ENCODE peak calls at places on chromosomes 13 and 19, in nine cellular contexts. R, W, H, P, T, Y, K, O and Z are unnamed samples.

GRCh38 chr13:70960841-70961443 is 852.7 kb upstream of the KLHL1 start:
- DNase-seq in P (peak; percentile 35), O (peak; percentile 44), H (no peak), W (no peak), Y (peak; percentile 8), T (no peak), K (peak; percentile 42), R (no peak), Z (no peak)

GRCh38 chr19:54160182-54160811 is 776 bp upstream of the LENG1 start:
- DNase-seq in Y (peak; percentile 34), P (no peak), W (no peak), H (no peak), K (no peak), O (peak; percentile 26), R (no peak), T (no peak), Z (peak; percentile 65)

GRCh38 chr19:36030264-36031148 is 2.2 kb downstream of the CLIP3 start:
- DNase-seq in T (no peak), Y (no peak), O (no peak), P (no peak), H (no peak), R (no peak), K (no peak), W (no peak), Z (peak; percentile 34)

GRCh38 chr19:21322528-21322927 is 6.7 kb downstream of the ZNF708 start:
- DNase-seq in T (no peak), Y (no peak), H (peak; percentile 74), P (no peak), R (no peak), W (no peak), K (no peak), O (no peak), Z (no peak)

GRCh38 chr19:5627395-5627904 is 4.6 kb downstream of the SAFB start:
- DNase-seq in O (peak; percentile 44), H (no peak), Y (no peak), R (no peak), T (peak; percentile 47), P (no peak), W (no peak), K (peak; percentile 73), Z (peak; percentile 94)

GRCh38 chr19:38551450-38551813 is 66.3 kb downstream of the MAP4K1 start:
- DNase-seq in P (no peak), R (no peak), Y (no peak), H (no peak), O (no peak), W (no peak), T (no peak), K (no peak), Z (no peak)

GRCh38 chr13:94325660-94326059 is 153.8 kb downstream of the DCT start:
- DNase-seq in P (no peak), O (no peak), W (no peak), T (no peak), K (no peak), Y (no peak), R (no peak), H (no peak), Z (no peak)

GRCh38 chr13:31208554-31209122 is 8.9 kb downstream of the B3GLCT start:
- DNase-seq in P (no peak), H (no peak), K (no peak), O (no peak), Y (no peak), T (no peak), R (no peak), W (no peak), Z (peak; percentile 49)

GRCh38 chr19:5018224-5019015 is 49.5 kb downstream of the KDM4B start:
- DNase-seq in T (no peak), H (no peak), R (no peak), W (no peak), K (no peak), O (no peak), P (peak; percentile 39), Y (no peak), Z (no peak)

GRCh38 chr13:33676700-33677048 is 141.3 kb upstream of the RFC3 start:
- DNase-seq in R (no peak), Y (no peak), K (no peak), O (peak; percentile 52), P (peak; percentile 30), W (no peak), H (no peak), T (peak; percentile 76), Z (peak; percentile 89)

GRCh38 chr13:47798906-47799305 is 202.2 kb downstream of the SUCLA2 start:
- DNase-seq in K (no peak), P (no peak), O (peak; percentile 12), Y (no peak), R (no peak), T (no peak), W (no peak), H (no peak), Z (peak; percentile 32)

GRCh38 chr19:31421856-31422255 is 72.6 kb upstream of the TSHZ3 start:
- DNase-seq in K (no peak), P (no peak), O (no peak), T (no peak), W (no peak), Y (no peak), H (no peak), R (no peak), Z (no peak)

GRCh38 chr13:110436786-110437370 is 124.6 kb downstream of the RAB20 start:
- DNase-seq in H (no peak), K (no peak), Y (no peak), R (no peak), W (no peak), T (no peak), O (no peak), P (no peak), Z (no peak)

GRCh38 chr13:47680752-47681151 is 320.3 kb downstream of the SUCLA2 start:
- DNase-seq in Y (no peak), P (no peak), K (no peak), T (no peak), R (no peak), W (no peak), O (no peak), H (no peak), Z (no peak)

GRCh38 chr19:3145909-3146676 is 10.3 kb downstream of the GNA15 start:
- DNase-seq in P (no peak), W (no peak), R (no peak), H (no peak), O (no peak), T (peak; percentile 59), Y (no peak), K (no peak), Z (no peak)

GRCh38 chr13:108964601-108965000 is 335.2 kb downstream of the MYO16 start:
- DNase-seq in O (no peak), H (no peak), T (no peak), P (no peak), Y (no peak), R (no peak), K (no peak), W (no peak), Z (no peak)

GRCh38 chr13:32515246-32515645 is 23.3 kb downstream of the N4BP2L2 start:
- DNase-seq in O (no peak), K (no peak), P (no peak), W (no peak), R (no peak), Y (no peak), H (no peak), T (no peak), Z (no peak)

GRCh38 chr19:54173951-54174817 is 1.2 kb upstream of the TMC4 start:
- DNase-seq in K (no peak), O (no peak), R (no peak), H (no peak), T (no peak), P (no peak), Y (no peak), W (no peak), Z (no peak)

GRCh38 chr13:67119481-67119883 is 110.7 kb downstream of the PCDH9 start:
- DNase-seq in K (no peak), W (no peak), H (no peak), Y (no peak), P (peak; percentile 75), R (no peak), T (no peak), O (no peak), Z (no peak)

GRCh38 chr13:57030671-57031070 is 110.0 kb upstream of the PRR20A start:
- DNase-seq in O (peak; percentile 1), Y (no peak), H (no peak), P (no peak), W (no peak), R (no peak), T (no peak), K (no peak), Z (peak; percentile 6)

GRCh38 chr13:92589955-92590354 is 636.7 kb upstream of the GPC6 start:
- DNase-seq in W (no peak), P (no peak), R (no peak), K (no peak), O (no peak), Y (no peak), H (no peak), T (no peak), Z (no peak)

GRCh38 chr19:11587302-11587972 is 9.8 kb upstream of the ZNF627 start:
- DNase-seq in W (peak; percentile 46), P (peak; percentile 50), Y (peak; percentile 73), H (peak; percentile 65), O (peak; percentile 89), T (peak; percentile 56), K (peak; percentile 88), R (peak; percentile 73), Z (peak; percentile 80)

GRCh38 chr13:97325738-97326137 is 103.6 kb downstream of the MBNL2 start:
- DNase-seq in O (no peak), H (no peak), Y (no peak), P (no peak), T (no peak), K (no peak), R (no peak), W (no peak), Z (no peak)

GRCh38 chr13:30872685-30873443 is 33.2 kb upstream of the MEDAG start:
- DNase-seq in K (no peak), T (no peak), O (peak; percentile 30), P (peak; percentile 64), Y (no peak), H (no peak), W (no peak), R (no peak), Z (no peak)

GRCh38 chr13:114004416-114005205 is 30.7 kb upstream of the C13orf46 start:
- DNase-seq in H (no peak), Y (no peak), W (no peak), T (no peak), K (no peak), R (no peak), P (no peak), O (no peak), Z (no peak)

GRCh38 chr19:5220361-5220760 is 120.3 kb downstream of the PTPRS start:
- DNase-seq in O (no peak), K (no peak), W (no peak), H (no peak), T (no peak), Y (no peak), P (no peak), R (no peak), Z (no peak)

GRCh38 chr19:11767633-11768133 is 883 bp downstream of the ZNF441 start:
- DNase-seq in H (peak; percentile 47), R (peak; percentile 8), P (no peak), K (no peak), W (peak; percentile 1), O (peak; percentile 5), Y (peak; percentile 14), T (no peak), Z (no peak)

GRCh38 chr19:46503848-46504453 is 8.3 kb upstream of the PNMA8B start:
- DNase-seq in T (no peak), O (no peak), W (no peak), P (no peak), Y (no peak), K (peak; percentile 11), R (no peak), H (no peak), Z (no peak)

GRCh38 chr19:56132316-56132822 is 8.7 kb upstream of the ZNF444 start:
- DNase-seq in R (no peak), T (no peak), P (no peak), Y (no peak), W (no peak), O (no peak), H (no peak), K (no peak), Z (peak; percentile 17)

GRCh38 chr13:112874751-112875300 is 94.2 kb upstream of the MCF2L start:
- DNase-seq in H (peak; percentile 38), O (no peak), P (no peak), Y (no peak), K (no peak), W (no peak), R (no peak), T (no peak), Z (no peak)

GRCh38 chr13:107289540-107289939 is 721.6 kb upstream of the ARGLU1 start:
- DNase-seq in W (no peak), Y (no peak), T (no peak), R (no peak), H (no peak), K (no peak), P (no peak), O (peak; percentile 89), Z (no peak)